ENCODE peak calls at places on chromosomes 1 and 21, in five cellular contexts. X, G, V, E and K are unnamed samples.

GRCh38 chr1:98048234-98048633 is 127.4 kb upstream of the DPYD start:
- DNase-seq in G (peak; percentile 83), V (peak; percentile 60), X (peak; percentile 89), E (peak; percentile 85), K (peak; percentile 73)

GRCh38 chr1:67650061-67650460 is 34.9 kb upstream of the GADD45A start:
- DNase-seq in X (no peak), V (no peak), E (no peak), G (no peak), K (no peak)

GRCh38 chr1:58885998-58886397 is 102.2 kb upstream of the JUN start:
- DNase-seq in G (no peak), V (peak; percentile 59), X (peak; percentile 65), E (peak; percentile 79), K (no peak)

GRCh38 chr1:61851849-61852692 is 109.8 kb downstream of the PATJ start:
- DNase-seq in V (no peak), G (no peak), E (peak; percentile 78), X (no peak), K (peak; percentile 61)

GRCh38 chr1:83546863-83547262 is 452.1 kb downstream of the TTLL7 start:
- DNase-seq in G (no peak), V (no peak), X (no peak), E (no peak), K (no peak)

GRCh38 chr1:224430511-224431113 is 4.0 kb downstream of the WDR26 start:
- DNase-seq in X (no peak), G (no peak), E (peak; percentile 20), V (no peak), K (peak; percentile 17)

GRCh38 chr1:220881918-220882891 is 3.0 kb downstream of the HLX start:
- DNase-seq in G (no peak), E (peak; percentile 52), V (no peak), X (no peak), K (no peak)

GRCh38 chr1:227227761-227228160 is 90.5 kb downstream of the CDC42BPA start:
- DNase-seq in X (no peak), G (no peak), E (no peak), V (no peak), K (no peak)

GRCh38 chr1:54716299-54717047 is 812 bp downstream of the TTC4 start:
- DNase-seq in E (no peak), X (no peak), G (no peak), V (no peak), K (no peak)

GRCh38 chr21:44780767-44781459 is 20.7 kb downstream of the UBE2G2 start:
- DNase-seq in V (no peak), E (no peak), X (no peak), G (no peak), K (no peak)

GRCh38 chr1:236575523-236575922 is 28.8 kb downstream of the HEATR1 start:
- DNase-seq in V (no peak), E (peak; percentile 28), X (no peak), G (no peak), K (no peak)

GRCh38 chr21:39084979-39085729 is 98.1 kb downstream of the PSMG1 start:
- DNase-seq in E (no peak), G (no peak), X (no peak), V (no peak), K (no peak)

GRCh38 chr1:224053456-224053855 is 60.5 kb upstream of the FBXO28 start:
- DNase-seq in X (no peak), V (no peak), E (no peak), G (no peak), K (no peak)

GRCh38 chr1:202710070-202711025 is at the start of gene SYT2:
- DNase-seq in G (peak; percentile 52), X (peak; percentile 81), E (peak; percentile 33), V (no peak), K (no peak)

GRCh38 chr1:169546087-169546995 is 39.9 kb downstream of the F5 start:
- DNase-seq in E (peak; percentile 91), X (peak; percentile 74), G (peak; percentile 9), V (peak; percentile 20), K (peak; percentile 70)

GRCh38 chr1:54069792-54070548 is 16.6 kb downstream of the TCEANC2 start:
- DNase-seq in X (no peak), V (peak; percentile 31), E (peak; percentile 52), G (no peak), K (no peak)

GRCh38 chr1:187551061-187551460 is 722.3 kb downstream of the PLA2G4A start:
- DNase-seq in G (no peak), V (no peak), X (peak; percentile 40), E (no peak), K (no peak)

GRCh38 chr1:161864577-161864976 is 98.5 kb downstream of the ATF6 start:
- DNase-seq in G (no peak), E (peak; percentile 21), X (peak; percentile 64), V (peak; percentile 17), K (no peak)

GRCh38 chr1:243742814-243743213 is 107.2 kb downstream of the AKT3 start:
- DNase-seq in V (peak; percentile 11), E (no peak), G (no peak), X (no peak), K (no peak)

GRCh38 chr1:236922190-236922589 is 82.1 kb downstream of the MT1HL1 start:
- DNase-seq in G (no peak), X (no peak), E (no peak), V (no peak), K (no peak)

GRCh38 chr1:29259802-29260441 is 23.6 kb downstream of the PTPRU start:
- DNase-seq in V (no peak), X (peak; percentile 67), G (peak; percentile 70), E (peak; percentile 22), K (no peak)

GRCh38 chr1:30242722-30243465 is 480.5 kb downstream of the MATN1 start:
- DNase-seq in G (no peak), E (no peak), V (no peak), X (no peak), K (no peak)

GRCh38 chr21:44305691-44306090 is 5.8 kb downstream of the PFKL start:
- DNase-seq in G (no peak), V (no peak), E (no peak), X (no peak), K (no peak)

GRCh38 chr1:57422271-57423134 is 1.4 kb downstream of the DAB1 start:
- DNase-seq in G (peak; percentile 51), X (no peak), E (peak; percentile 44), V (no peak), K (no peak)